ENCODE peak calls at places on chromosomes 7 and 10, in six cellular contexts. One of them, this sample, is unnamed.

GRCh38 chr7:79979437-79979836 is 155.2 kb upstream of the GNAI1 start:
- DNase-seq in mammary epithelial cell: no peak
- DNase-seq in aorta: no peak
- DNase-seq in upper lobe of right lung: no peak
- DNase-seq in heart right ventricle: no peak
- DNase-seq in heart left ventricle: no peak
- DNase-seq in this sample: no peak

GRCh38 chr7:134865001-134865845 is 85.8 kb downstream of the CALD1 start:
- DNase-seq in mammary epithelial cell: no peak
- DNase-seq in aorta: no peak
- DNase-seq in upper lobe of right lung: no peak
- DNase-seq in heart right ventricle: no peak
- DNase-seq in heart left ventricle: no peak
- DNase-seq in this sample: no peak

GRCh38 chr10:132106431-132106830 is 40.7 kb downstream of the JAKMIP3 start:
- DNase-seq in mammary epithelial cell: no peak
- DNase-seq in aorta: no peak
- DNase-seq in upper lobe of right lung: no peak
- DNase-seq in heart right ventricle: no peak
- DNase-seq in heart left ventricle: peak; percentile 45
- DNase-seq in this sample: no peak

GRCh38 chr10:61452229-61452651 is 941 bp downstream of the TMEM26 start:
- DNase-seq in mammary epithelial cell: no peak
- DNase-seq in aorta: no peak
- DNase-seq in upper lobe of right lung: no peak
- DNase-seq in heart right ventricle: no peak
- DNase-seq in heart left ventricle: no peak
- DNase-seq in this sample: no peak

GRCh38 chr10:3652886-3653285 is 132.1 kb downstream of the KLF6 start:
- DNase-seq in mammary epithelial cell: no peak
- DNase-seq in aorta: no peak
- DNase-seq in upper lobe of right lung: no peak
- DNase-seq in heart right ventricle: no peak
- DNase-seq in heart left ventricle: no peak
- DNase-seq in this sample: no peak

GRCh38 chr10:130341325-130341724 is 205.1 kb downstream of the GLRX3 start:
- DNase-seq in mammary epithelial cell: no peak
- DNase-seq in aorta: no peak
- DNase-seq in upper lobe of right lung: no peak
- DNase-seq in heart right ventricle: no peak
- DNase-seq in heart left ventricle: no peak
- DNase-seq in this sample: no peak

GRCh38 chr7:71482284-71482683 is 350.3 kb downstream of the GALNT17 start:
- DNase-seq in mammary epithelial cell: no peak
- DNase-seq in aorta: no peak
- DNase-seq in upper lobe of right lung: no peak
- DNase-seq in heart right ventricle: no peak
- DNase-seq in heart left ventricle: no peak
- DNase-seq in this sample: no peak

GRCh38 chr7:76310102-76310957 is 7.9 kb downstream of the HSPB1 start:
- DNase-seq in mammary epithelial cell: no peak
- DNase-seq in aorta: peak; percentile 50
- DNase-seq in upper lobe of right lung: no peak
- DNase-seq in heart right ventricle: no peak
- DNase-seq in heart left ventricle: peak; percentile 66
- DNase-seq in this sample: peak; percentile 23

GRCh38 chr7:136405931-136406777 is 429.0 kb upstream of the MTPN start:
- DNase-seq in mammary epithelial cell: peak; percentile 35
- DNase-seq in aorta: no peak
- DNase-seq in upper lobe of right lung: no peak
- DNase-seq in heart right ventricle: peak; percentile 20
- DNase-seq in heart left ventricle: no peak
- DNase-seq in this sample: no peak

GRCh38 chr7:1111156-1111555 is 23.2 kb downstream of the GPER1 start:
- DNase-seq in mammary epithelial cell: no peak
- DNase-seq in aorta: peak; percentile 26
- DNase-seq in upper lobe of right lung: no peak
- DNase-seq in heart right ventricle: no peak
- DNase-seq in heart left ventricle: no peak
- DNase-seq in this sample: no peak

GRCh38 chr7:22296265-22296566 is 60.7 kb downstream of the RAPGEF5 start:
- DNase-seq in mammary epithelial cell: peak; percentile 1
- DNase-seq in aorta: no peak
- DNase-seq in upper lobe of right lung: no peak
- DNase-seq in heart right ventricle: no peak
- DNase-seq in heart left ventricle: no peak
- DNase-seq in this sample: no peak

GRCh38 chr10:79127151-79127961 is 58.6 kb downstream of the ZMIZ1 start:
- DNase-seq in mammary epithelial cell: peak; percentile 35
- DNase-seq in aorta: peak; percentile 82
- DNase-seq in upper lobe of right lung: peak; percentile 96
- DNase-seq in heart right ventricle: peak; percentile 50
- DNase-seq in heart left ventricle: peak; percentile 87
- DNase-seq in this sample: no peak

GRCh38 chr7:18572885-18573284 is 77.3 kb downstream of the HDAC9 start:
- DNase-seq in mammary epithelial cell: no peak
- DNase-seq in aorta: no peak
- DNase-seq in upper lobe of right lung: no peak
- DNase-seq in heart right ventricle: no peak
- DNase-seq in heart left ventricle: no peak
- DNase-seq in this sample: no peak

GRCh38 chr7:36312064-36312914 is 77.4 kb upstream of the ANLN start:
- DNase-seq in mammary epithelial cell: peak; percentile 62
- DNase-seq in aorta: no peak
- DNase-seq in upper lobe of right lung: peak; percentile 80
- DNase-seq in heart right ventricle: no peak
- DNase-seq in heart left ventricle: no peak
- DNase-seq in this sample: peak; percentile 23

GRCh38 chr7:618539-619355 is 99.1 kb upstream of the PDGFA start:
- DNase-seq in mammary epithelial cell: no peak
- DNase-seq in aorta: peak; percentile 53
- DNase-seq in upper lobe of right lung: peak; percentile 54
- DNase-seq in heart right ventricle: no peak
- DNase-seq in heart left ventricle: peak; percentile 28
- DNase-seq in this sample: no peak

GRCh38 chr7:33762903-33763295 is 142.4 kb upstream of the BMPER start:
- DNase-seq in mammary epithelial cell: no peak
- DNase-seq in aorta: no peak
- DNase-seq in upper lobe of right lung: no peak
- DNase-seq in heart right ventricle: no peak
- DNase-seq in heart left ventricle: no peak
- DNase-seq in this sample: no peak

DNA sequence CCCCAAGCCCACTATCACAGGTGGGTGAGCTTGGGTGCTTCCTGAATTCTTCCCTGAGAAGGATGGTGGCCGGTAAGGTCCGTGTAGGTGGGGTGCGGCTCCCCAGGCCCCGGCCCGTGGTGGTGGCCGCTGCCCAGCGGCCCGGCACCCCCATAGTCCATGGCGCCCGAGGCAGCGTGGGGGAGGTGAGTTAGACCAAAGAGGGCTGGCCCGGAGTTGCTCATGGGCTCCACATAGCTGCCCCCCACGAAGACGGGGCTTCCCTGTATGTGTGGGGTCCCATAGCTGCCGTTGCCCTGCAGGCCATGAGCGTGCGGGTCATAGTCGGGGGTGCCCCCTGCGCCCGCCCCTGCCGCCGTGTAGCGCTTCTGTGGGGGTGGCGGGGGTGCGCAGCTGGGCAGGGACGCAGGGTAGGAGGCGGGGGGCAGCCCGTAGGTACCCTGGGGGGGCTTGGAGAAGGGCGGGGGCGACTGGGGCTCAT is 5.5 kb upstream of the HOXA2 start:
- DNase-seq in mammary epithelial cell: no peak
- DNase-seq in aorta: peak; percentile 49
- DNase-seq in upper lobe of right lung: no peak
- DNase-seq in heart right ventricle: no peak
- DNase-seq in heart left ventricle: no peak
- DNase-seq in this sample: no peak
- H3K4me1 ChIP-seq in mammary epithelial cell: peaks cover 85% of the 10 kb centered on the region
- H3K4me1 ChIP-seq in aorta: no peaks in the 10 kb centered on the region
- H3K4me1 ChIP-seq in upper lobe of right lung: peaks cover 18% of the 10 kb centered on the region
- H3K4me1 ChIP-seq in heart right ventricle: peaks cover 5% of the 10 kb centered on the region
- H3K4me1 ChIP-seq in heart left ventricle: no peaks in the 10 kb centered on the region
- H3K4me1 ChIP-seq in this sample: peaks cover 16% of the 10 kb centered on the region

GRCh38 chr7:3028071-3028766 is 15.4 kb downstream of the CARD11 start:
- DNase-seq in mammary epithelial cell: peak; percentile 72
- DNase-seq in aorta: peak; percentile 82
- DNase-seq in upper lobe of right lung: peak; percentile 60
- DNase-seq in heart right ventricle: no peak
- DNase-seq in heart left ventricle: no peak
- DNase-seq in this sample: peak; percentile 70
- H3K27ac ChIP-seq in mammary epithelial cell: peak overlapping the region; percentile 28
- H3K27ac ChIP-seq in aorta: peak overlapping the region; percentile 67
- H3K27ac ChIP-seq in upper lobe of right lung: no peak overlapping the region
- H3K27ac ChIP-seq in heart right ventricle: no peak overlapping the region
- H3K27ac ChIP-seq in heart left ventricle: no peak overlapping the region
- H3K27ac ChIP-seq in this sample: peak overlapping the region; percentile 9

DNA sequence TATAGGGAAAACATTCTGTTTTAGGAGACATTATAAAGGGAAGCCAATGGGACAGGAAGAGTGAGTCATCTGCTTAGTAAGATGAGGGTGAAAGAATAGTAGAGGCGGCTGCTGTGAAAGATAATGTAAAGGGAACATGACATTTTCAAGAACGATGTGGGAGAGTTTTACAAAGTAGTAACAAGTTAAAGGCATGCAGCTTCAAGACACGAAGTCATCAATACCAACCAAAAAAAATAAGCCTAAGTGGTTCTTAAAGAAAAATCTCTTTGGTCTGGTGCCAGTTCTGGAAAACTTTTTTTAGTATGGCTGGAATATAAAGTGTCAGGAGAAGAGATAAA is 6.1 kb downstream of the GSTO1 start:
- DNase-seq in mammary epithelial cell: peak; percentile 54
- DNase-seq in aorta: no peak
- DNase-seq in upper lobe of right lung: no peak
- DNase-seq in heart right ventricle: no peak
- DNase-seq in heart left ventricle: no peak
- DNase-seq in this sample: no peak
- H3K4me1 ChIP-seq in mammary epithelial cell: peaks cover 47% of the 10 kb centered on the region
- H3K4me1 ChIP-seq in aorta: peaks cover 1% of the 10 kb centered on the region
- H3K4me1 ChIP-seq in upper lobe of right lung: peaks cover 48% of the 10 kb centered on the region
- H3K4me1 ChIP-seq in heart right ventricle: peaks cover 44% of the 10 kb centered on the region
- H3K4me1 ChIP-seq in heart left ventricle: peaks cover 33% of the 10 kb centered on the region
- H3K4me1 ChIP-seq in this sample: peaks cover 45% of the 10 kb centered on the region

GRCh38 chr10:58813573-58813972 is 300.9 kb downstream of the BICC1 start:
- DNase-seq in mammary epithelial cell: no peak
- DNase-seq in aorta: no peak
- DNase-seq in upper lobe of right lung: no peak
- DNase-seq in heart right ventricle: no peak
- DNase-seq in heart left ventricle: no peak
- DNase-seq in this sample: no peak
- H3K27ac ChIP-seq in mammary epithelial cell: no peak overlapping the region
- H3K27ac ChIP-seq in aorta: no peak overlapping the region
- H3K27ac ChIP-seq in upper lobe of right lung: no peak overlapping the region
- H3K27ac ChIP-seq in heart right ventricle: no peak overlapping the region
- H3K27ac ChIP-seq in heart left ventricle: no peak overlapping the region
- H3K27ac ChIP-seq in this sample: no peak overlapping the region

DNA sequence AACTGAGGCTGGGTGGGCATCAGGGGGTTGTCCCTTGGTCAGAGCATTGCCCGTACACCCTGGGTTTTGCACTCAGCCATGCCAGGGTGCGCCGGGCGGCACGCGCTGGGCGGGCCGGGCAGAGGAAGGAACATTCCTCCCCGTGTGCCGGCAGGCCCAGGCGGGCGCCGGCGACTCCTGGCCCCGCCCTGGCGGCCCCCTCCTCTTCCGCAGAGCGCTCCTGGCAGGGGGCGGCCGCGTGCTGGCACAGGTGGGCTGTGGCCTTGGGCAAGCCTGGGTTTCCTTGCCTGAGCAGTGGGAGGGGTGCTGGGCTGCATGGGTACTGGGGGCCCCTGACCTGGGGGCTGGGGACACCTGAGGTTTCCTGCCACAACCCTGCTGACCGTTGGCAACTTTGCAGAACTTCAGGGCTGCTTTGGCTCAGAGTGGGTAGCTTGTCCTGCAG is 3.9 kb downstream of the LFNG start:
- DNase-seq in mammary epithelial cell: peak; percentile 81
- DNase-seq in aorta: no peak
- DNase-seq in upper lobe of right lung: peak; percentile 82
- DNase-seq in heart right ventricle: no peak
- DNase-seq in heart left ventricle: no peak
- DNase-seq in this sample: no peak
- H3K4me1 ChIP-seq in mammary epithelial cell: peaks cover 68% of the 10 kb centered on the region
- H3K4me1 ChIP-seq in aorta: no peaks in the 10 kb centered on the region
- H3K4me1 ChIP-seq in upper lobe of right lung: peaks cover 80% of the 10 kb centered on the region
- H3K4me1 ChIP-seq in heart right ventricle: peaks cover 54% of the 10 kb centered on the region
- H3K4me1 ChIP-seq in heart left ventricle: peaks cover 24% of the 10 kb centered on the region
- H3K4me1 ChIP-seq in this sample: peaks cover 26% of the 10 kb centered on the region

GRCh38 chr10:133349160-133349568 is 2.0 kb downstream of the PRAP1 start:
- DNase-seq in mammary epithelial cell: no peak
- DNase-seq in aorta: no peak
- DNase-seq in upper lobe of right lung: no peak
- DNase-seq in heart right ventricle: no peak
- DNase-seq in heart left ventricle: no peak
- DNase-seq in this sample: no peak

GRCh38 chr10:133349577-133350011 is 2.4 kb downstream of the PRAP1 start:
- DNase-seq in mammary epithelial cell: no peak
- DNase-seq in aorta: no peak
- DNase-seq in upper lobe of right lung: no peak
- DNase-seq in heart right ventricle: no peak
- DNase-seq in heart left ventricle: peak; percentile 44
- DNase-seq in this sample: no peak

GRCh38 chr10:133346413-133346812 is 760 bp upstream of the PRAP1 start:
- DNase-seq in mammary epithelial cell: no peak
- DNase-seq in aorta: no peak
- DNase-seq in upper lobe of right lung: no peak
- DNase-seq in heart right ventricle: no peak
- DNase-seq in heart left ventricle: peak; percentile 28
- DNase-seq in this sample: no peak

GRCh38 chr10:133350283-133350949 is 3.2 kb downstream of the PRAP1 start:
- DNase-seq in mammary epithelial cell: no peak
- DNase-seq in aorta: no peak
- DNase-seq in upper lobe of right lung: no peak
- DNase-seq in heart right ventricle: no peak
- DNase-seq in heart left ventricle: peak; percentile 44
- DNase-seq in this sample: no peak

DNA sequence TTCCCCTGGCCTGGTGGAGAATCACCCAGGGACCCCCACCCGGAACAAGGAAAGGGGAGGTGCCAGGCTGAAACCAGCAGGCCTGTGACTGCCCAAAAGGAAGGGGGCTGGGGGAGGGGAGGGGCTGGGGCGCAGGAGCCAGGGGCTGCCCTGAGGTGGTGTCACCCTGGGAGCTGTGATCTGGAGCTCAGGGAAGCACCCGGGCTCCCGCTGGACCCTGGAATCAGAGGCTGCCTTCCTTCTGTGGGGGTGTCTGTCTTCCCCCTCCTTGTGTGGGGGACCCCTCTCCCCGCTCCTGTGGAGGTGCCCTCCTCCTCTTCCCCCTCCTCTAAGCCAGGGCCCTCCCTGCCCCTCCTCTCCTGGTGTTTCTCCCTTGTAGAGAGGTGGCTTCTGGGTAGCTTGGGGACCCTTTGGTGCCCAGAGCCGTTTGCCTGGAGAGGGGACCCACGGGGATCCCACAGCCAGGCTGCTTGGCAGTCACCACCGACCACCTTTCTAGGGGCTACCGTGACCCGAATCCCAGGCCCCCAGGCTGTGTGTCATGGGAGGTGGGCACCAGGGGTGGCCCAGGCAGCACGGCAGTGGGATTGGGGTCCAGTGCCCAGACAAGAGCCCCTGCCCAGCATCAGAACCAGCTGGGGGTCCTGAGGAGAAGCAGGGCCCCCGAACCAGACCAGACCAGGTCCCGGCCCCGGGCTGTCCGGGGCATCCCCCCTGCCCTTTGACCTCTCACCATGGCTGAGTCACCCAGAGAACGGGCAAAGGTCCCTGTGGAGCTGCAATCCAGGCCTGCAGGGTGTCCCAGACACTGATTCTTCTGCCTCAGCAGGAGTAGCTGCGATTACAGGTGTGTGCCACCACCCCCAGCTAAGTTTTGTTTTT is 704 bp downstream of the PRAP1 start:
- DNase-seq in mammary epithelial cell: no peak
- DNase-seq in aorta: no peak
- DNase-seq in upper lobe of right lung: no peak
- DNase-seq in heart right ventricle: no peak
- DNase-seq in heart left ventricle: peak; percentile 55
- DNase-seq in this sample: no peak
- H3K27ac ChIP-seq in mammary epithelial cell: no peak overlapping the region
- H3K27ac ChIP-seq in aorta: no peak overlapping the region
- H3K27ac ChIP-seq in upper lobe of right lung: no peak overlapping the region
- H3K27ac ChIP-seq in heart right ventricle: no peak overlapping the region
- H3K27ac ChIP-seq in heart left ventricle: no peak overlapping the region
- H3K27ac ChIP-seq in this sample: no peak overlapping the region

This sample was measured in foreskin keratinocyte.